ENCODE peak calls at places on chromosomes 7 and 10, in six cellular contexts. R is hepatocyte, U is ACHN, G is colonic mucosa, W is NCI-H2081, A is NCI-H446 treated with DMSO at 0.1 percent for 48 hours. I is an unnamed sample.
A peak's percentile ranks its signal among the peaks of the same experiment; 100 is the strongest.

GRCh38 chr10:80188713-80189112 is 16.6 kb downstream of the ANXA11 start:
- DNase-seq in A (no peak), R (no peak), G (no peak), U (no peak), W (no peak), I (no peak)

GRCh38 chr10:29608062-29608461 is 26.7 kb downstream of the SVIL start:
- DNase-seq in R (no peak), U (no peak), A (no peak), W (no peak), G (no peak), I (no peak)

GRCh38 chr7:94183289-94183749 is 179.2 kb upstream of the BET1 start:
- DNase-seq in W (no peak), G (no peak), A (no peak), R (peak; percentile 72), U (peak; percentile 100), I (no peak)

GRCh38 chr10:17544465-17544864 is 72.7 kb downstream of the HACD1 start:
- DNase-seq in U (no peak), A (no peak), W (no peak), G (no peak), R (no peak), I (no peak)

GRCh38 chr7:46003896-46004875 is 83.1 kb upstream of the IGFBP3 start:
- DNase-seq in U (peak; percentile 57), G (no peak), W (no peak), R (no peak), A (no peak), I (no peak)

GRCh38 chr7:45646996-45647411 is 72.8 kb downstream of the ADCY1 start:
- DNase-seq in A (no peak), G (no peak), U (no peak), W (no peak), R (no peak), I (no peak)

GRCh38 chr10:72821606-72822005 is 71.9 kb upstream of the OIT3 start:
- DNase-seq in U (no peak), R (no peak), W (no peak), G (no peak), A (no peak), I (no peak)

GRCh38 chr7:45872116-45873034 is 507 bp downstream of the CCDC201 start:
- DNase-seq in A (no peak), W (no peak), R (peak; percentile 55), G (no peak), U (peak; percentile 26), I (no peak)

GRCh38 chr7:151626422-151627115 is 106.9 kb upstream of the RHEB start:
- DNase-seq in U (peak; percentile 79), W (peak; percentile 55), R (peak; percentile 45), A (no peak), G (peak; percentile 50), I (no peak)

GRCh38 chr10:24255907-24256306 is 47.0 kb downstream of the KIAA1217 start:
- DNase-seq in U (no peak), A (no peak), G (no peak), R (peak; percentile 11), W (no peak), I (no peak)

GRCh38 chr7:129952164-129952652 is 552 bp downstream of the UBE2H start:
- DNase-seq in G (peak; percentile 66), R (peak; percentile 59), U (peak; percentile 54), W (peak; percentile 42), A (no peak), I (no peak)

GRCh38 chr10:35464805-35465456 is 128.6 kb downstream of the CCNY start:
- DNase-seq in U (no peak), R (no peak), W (no peak), G (no peak), A (no peak), I (no peak)

GRCh38 chr10:43622022-43622421 is 15.8 kb downstream of the ZNF485 start:
- DNase-seq in A (no peak), G (no peak), R (no peak), W (no peak), U (no peak), I (no peak)

GRCh38 chr10:110870823-110871235 is 899 bp upstream of the PDCD4 start:
- DNase-seq in U (no peak), A (no peak), R (no peak), W (no peak), G (no peak), I (no peak)

GRCh38 chr7:108253275-108254044 is 123.3 kb upstream of the LAMB4 start:
- DNase-seq in G (no peak), U (peak; percentile 86), W (no peak), R (no peak), A (no peak), I (no peak)

GRCh38 chr7:30224511-30225031 is 59.8 kb upstream of the ZNRF2 start:
- DNase-seq in W (no peak), R (no peak), A (no peak), U (no peak), G (no peak), I (no peak)

GRCh38 chr10:120828940-120829339 is 22.2 kb upstream of the WDR11 start:
- DNase-seq in W (no peak), U (no peak), R (no peak), G (no peak), A (no peak), I (no peak)

GRCh38 chr10:24871501-24871900 is 80.9 kb downstream of the PRTFDC1 start:
- DNase-seq in G (no peak), R (no peak), U (no peak), W (no peak), A (no peak), I (no peak)

GRCh38 chr10:131676971-131677421 is 223.8 kb upstream of the PPP2R2D start:
- DNase-seq in A (no peak), U (no peak), G (no peak), W (no peak), R (no peak), I (no peak)

GRCh38 chr7:157543276-157543675 is 206.5 kb downstream of the DNAJB6 start:
- DNase-seq in U (no peak), R (no peak), G (no peak), W (no peak), A (no peak), I (no peak)

GRCh38 chr10:79305988-79306387 is 41.3 kb upstream of the PPIF start:
- DNase-seq in U (no peak), A (no peak), R (no peak), W (no peak), G (no peak), I (no peak)

I was measured in activated gamma-delta T cell treated with anti-CD3 and anti-CD28 coated beads, Interleukin-2, amount 50 U/mL, for 16 hours.